ENCODE peak calls at places on chromosomes 11 and 22, in ten cellular contexts. V is cardiac fibroblast; O is stomach; N is naive thymus-derived CD4-positive, alpha-beta T cell; Q is AG10803; C is suprapubic skin; Z is AG04450; A is HFF-Myc; T is mesendoderm; S is neural progenitor cell. W is an unnamed sample.

GRCh38 chr11:34840736-34841386 is 75.3 kb downstream of the APIP start:
- DNase-seq in V (peak), O (peak), N (peak), Q (peak), C (no peak), Z (no peak), A (peak), T (peak), S (peak), W (no peak)

GRCh38 chr11:86116996-86117705 is 48.3 kb upstream of the PICALM start:
- DNase-seq in V (peak), O (no peak), N (no peak), Q (peak), C (no peak), Z (no peak), A (no peak), T (no peak), S (no peak), W (no peak)

GRCh38 chr11:69468911-69469885 is 12.3 kb upstream of the LINC01488 start:
- DNase-seq in V (no peak), O (no peak), N (no peak), Q (no peak), C (no peak), Z (no peak), A (no peak), T (no peak), S (no peak), W (no peak)

GRCh38 chr11:78000193-78000592 is 5.7 kb upstream of the INTS4 start:
- DNase-seq in V (peak), O (peak), N (peak), Q (peak), C (no peak), Z (peak), A (peak), T (peak), S (peak), W (peak)

GRCh38 chr11:107102692-107103463 is 84.6 kb upstream of the GUCY1A2 start:
- DNase-seq in V (no peak), O (no peak), N (no peak), Q (no peak), C (no peak), Z (no peak), A (no peak), T (peak), S (no peak), W (no peak)

GRCh38 chr22:46389081-46389480 is 53.6 kb downstream of the TRMU start:
- DNase-seq in V (no peak), O (no peak), N (no peak), Q (no peak), C (no peak), Z (no peak), A (no peak), T (no peak), S (no peak), W (no peak)

GRCh38 chr11:17352925-17353227 is 1.3 kb downstream of the NCR3LG1 start:
- DNase-seq in V (peak), O (peak), N (no peak), Q (peak), C (peak), Z (no peak), A (no peak), T (no peak), S (peak), W (no peak)

GRCh38 chr22:43481528-43482309 is 69.9 kb downstream of the MPPED1 start:
- DNase-seq in V (no peak), O (peak), N (peak), Q (no peak), C (no peak), Z (no peak), A (no peak), T (peak), S (peak), W (no peak)

GRCh38 chr22:20267441-20268288 is 453 bp downstream of the RTN4R start:
- DNase-seq in V (no peak), O (peak), N (no peak), Q (no peak), C (no peak), Z (no peak), A (no peak), T (peak), S (peak), W (no peak)

GRCh38 chr22:25235547-25236290 is 16.3 kb downstream of the CRYBB2 start:
- DNase-seq in V (peak), O (peak), N (peak), Q (peak), C (no peak), Z (peak), A (peak), T (peak), S (peak), W (peak)

GRCh38 chr11:110379936-110380335 is 49.8 kb upstream of the FDX1 start:
- DNase-seq in V (no peak), O (no peak), N (no peak), Q (no peak), C (no peak), Z (no peak), A (no peak), T (no peak), S (no peak), W (no peak)

GRCh38 chr11:96145163-96145585 is 197.8 kb downstream of the MAML2 start:
- DNase-seq in V (peak), O (no peak), N (no peak), Q (peak), C (no peak), Z (no peak), A (no peak), T (no peak), S (no peak), W (peak)

GRCh38 chr11:7670631-7671030 is 2.7 kb downstream of the CYB5R2 start:
- DNase-seq in V (no peak), O (no peak), N (no peak), Q (no peak), C (no peak), Z (no peak), A (no peak), T (no peak), S (no peak), W (no peak)

GRCh38 chr11:33227578-33228261 is 29.5 kb upstream of the HIPK3 start:
- DNase-seq in V (peak), O (no peak), N (no peak), Q (peak), C (no peak), Z (peak), A (no peak), T (no peak), S (no peak), W (peak)

GRCh38 chr11:12137938-12138731 is 27.7 kb downstream of the MICAL2 start:
- DNase-seq in V (peak), O (no peak), N (no peak), Q (peak), C (no peak), Z (peak), A (peak), T (peak), S (peak), W (peak)

GRCh38 chr11:132824642-132825041 is 707.7 kb downstream of the OPCML start:
- DNase-seq in V (no peak), O (no peak), N (no peak), Q (no peak), C (no peak), Z (no peak), A (no peak), T (no peak), S (no peak), W (no peak)

GRCh38 chr11:119479685-119480275 is 56.8 kb upstream of the THY1 start:
- DNase-seq in V (peak), O (no peak), N (no peak), Q (peak), C (peak), Z (no peak), A (no peak), T (peak), S (peak), W (no peak)

GRCh38 chr22:35684270-35684700 is 33.4 kb upstream of the APOL5 start:
- DNase-seq in V (peak), O (no peak), N (no peak), Q (peak), C (no peak), Z (no peak), A (no peak), T (peak), S (peak), W (no peak)

GRCh38 chr11:61163714-61164609 is 2.7 kb upstream of the VPS37C start:
- DNase-seq in V (no peak), O (peak), N (no peak), Q (no peak), C (no peak), Z (no peak), A (no peak), T (no peak), S (no peak), W (no peak)

GRCh38 chr11:11533751-11534150 is 88.1 kb downstream of the GALNT18 start:
- DNase-seq in V (no peak), O (no peak), N (no peak), Q (no peak), C (no peak), Z (no peak), A (no peak), T (no peak), S (peak), W (no peak)

GRCh38 chr11:128499613-128500213 is 87.6 kb downstream of the ETS1 start:
- DNase-seq in V (no peak), O (no peak), N (no peak), Q (no peak), C (no peak), Z (no peak), A (no peak), T (no peak), S (no peak), W (no peak)
- H3K4me3 ChIP-seq in V (no peak), O (no peak), N (peak), Q (no peak), C (no peak), Z (no peak), A (no peak), T (no peak), S (no peak), W (no peak)

GRCh38 chr22:45338795-45339194 is 29.1 kb downstream of the FAM118A start:
- DNase-seq in V (no peak), O (no peak), N (no peak), Q (no peak), C (no peak), Z (no peak), A (no peak), T (no peak), S (no peak), W (no peak)

GRCh38 chr22:45335854-45336492 is 26.2 kb downstream of the FAM118A start:
- DNase-seq in V (no peak), O (no peak), N (no peak), Q (no peak), C (no peak), Z (no peak), A (no peak), T (no peak), S (no peak), W (no peak)

GRCh38 chr22:45335021-45335818 is 25.5 kb downstream of the FAM118A start:
- DNase-seq in V (no peak), O (no peak), N (no peak), Q (peak), C (no peak), Z (no peak), A (no peak), T (peak), S (peak), W (no peak)

GRCh38 chr22:45337536-45337935 is 27.8 kb downstream of the FAM118A start:
- DNase-seq in V (no peak), O (no peak), N (no peak), Q (no peak), C (no peak), Z (no peak), A (no peak), T (no peak), S (no peak), W (no peak)

DNA sequence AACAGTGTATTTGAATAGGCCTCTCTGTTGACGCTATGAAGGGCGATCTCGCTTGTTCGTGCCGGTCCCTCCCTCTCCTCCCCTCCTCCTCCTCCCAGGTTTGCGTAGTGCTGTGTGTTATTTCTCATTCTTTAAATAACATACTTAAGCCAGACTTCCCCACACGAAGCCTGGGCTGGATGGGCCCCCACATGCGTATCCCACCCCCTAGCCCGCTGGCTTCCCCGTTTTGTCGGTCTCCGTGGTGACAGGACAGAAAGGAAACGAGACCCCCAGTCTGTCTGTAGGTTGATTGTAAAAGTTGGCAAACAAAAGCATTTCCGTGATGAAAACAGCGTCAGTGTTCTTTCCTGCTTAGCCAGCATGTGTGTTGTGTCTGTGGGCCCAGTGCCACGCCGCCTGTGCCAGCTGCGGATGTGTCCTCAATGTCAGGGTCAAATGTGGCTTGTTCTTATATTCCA is 27.3 kb downstream of the FAM118A start:
- DNase-seq in V (peak), O (peak), N (peak), Q (peak), C (peak), Z (no peak), A (no peak), T (no peak), S (no peak), W (no peak)
- H3K4me3 ChIP-seq in V (no peak), O (peak), N (no peak), Q (no peak), C (no peak), Z (no peak), A (no peak), T (no peak), S (no peak), W (no peak)

GRCh38 chr11:1759851-1760220 is 3.9 kb downstream of the CTSD start:
- DNase-seq in V (no peak), O (no peak), N (no peak), Q (no peak), C (no peak), Z (no peak), A (no peak), T (no peak), S (no peak), W (no peak)
- H3K4me3 ChIP-seq in V (no peak), O (no peak), N (peak), Q (no peak), C (no peak), Z (no peak), A (no peak), T (no peak), S (no peak), W (no peak)

GRCh38 chr11:72782081-72782920 is 11.5 kb downstream of the STARD10 start:
- DNase-seq in V (no peak), O (peak), N (no peak), Q (no peak), C (no peak), Z (no peak), A (no peak), T (peak), S (peak), W (no peak)
- H3K4me3 ChIP-seq in V (peak), O (peak), N (peak), Q (peak), C (peak), Z (peak), A (no peak), T (no peak), S (peak), W (peak)

GRCh38 chr22:17199131-17199731 is 20.0 kb downstream of the ADA2 start:
- DNase-seq in V (peak), O (no peak), N (no peak), Q (peak), C (no peak), Z (no peak), A (peak), T (peak), S (peak), W (peak)
- H3K4me3 ChIP-seq in V (no peak), O (peak), N (no peak), Q (peak), C (peak), Z (peak), A (peak), T (peak), S (peak), W (peak)

DNA sequence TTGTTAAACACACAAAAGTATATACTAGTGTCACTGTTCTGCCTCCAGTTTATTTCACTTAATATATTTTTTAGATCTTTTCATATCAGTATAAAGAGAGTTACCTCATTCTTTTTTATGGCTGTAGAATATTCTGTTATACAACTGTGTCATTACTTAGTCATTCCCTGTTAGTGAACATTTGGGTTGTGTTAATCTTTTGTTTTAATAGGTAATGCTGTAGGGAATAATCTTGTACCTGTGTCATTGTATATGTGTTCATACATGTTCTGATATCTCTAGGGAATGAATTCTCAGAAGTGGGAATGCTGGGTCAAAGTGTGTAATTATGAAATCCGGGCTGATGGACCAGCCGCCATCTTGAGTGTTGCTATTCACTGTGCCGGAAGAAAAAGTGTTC is 71.4 kb downstream of the SWAP70 start:
- DNase-seq in V (no peak), O (no peak), N (no peak), Q (no peak), C (no peak), Z (no peak), A (no peak), T (no peak), S (no peak), W (no peak)
- H3K4me3 ChIP-seq in V (no peak), O (no peak), N (no peak), Q (no peak), C (no peak), Z (no peak), A (no peak), T (no peak), S (no peak), W (no peak)

GRCh38 chr22:42297778-42298177 is 27.3 kb upstream of the TCF20 start:
- DNase-seq in V (no peak), O (no peak), N (no peak), Q (no peak), C (no peak), Z (no peak), A (no peak), T (no peak), S (no peak), W (no peak)
- H3K4me3 ChIP-seq in V (no peak), O (no peak), N (no peak), Q (no peak), C (no peak), Z (no peak), A (no peak), T (no peak), S (no peak), W (no peak)

GRCh38 chr11:47409440-47410403 is 1.3 kb downstream of the SLC39A13 start:
- DNase-seq in V (no peak), O (no peak), N (no peak), Q (peak), C (peak), Z (no peak), A (no peak), T (no peak), S (peak), W (no peak)
- H3K4me3 ChIP-seq in V (peak), O (peak), N (peak), Q (peak), C (peak), Z (peak), A (peak), T (no peak), S (peak), W (peak)